ENCODE peak calls at places on chromosomes 11 and 22, in five cellular contexts. J is Peyer's patch, E is A549, Q is nephron progenitor cell, C is fibroblast of the aortic adventitia. R is an unnamed sample.

GRCh38 chr11:76660533-76661305 is 9.8 kb downstream of the LRRC32 start:
- DNase-seq in J (peak), E (no peak), Q (no peak), C (no peak), R (no peak)

GRCh38 chr11:27187075-27187847 is 146.6 kb downstream of the BBOX1 start:
- DNase-seq in J (no peak), E (no peak), Q (no peak), C (no peak), R (no peak)

GRCh38 chr11:10233581-10233980 is 60.4 kb downstream of the SBF2 start:
- DNase-seq in J (no peak), E (no peak), Q (no peak), C (peak), R (no peak)

GRCh38 chr11:40170076-40170475 is 1289.4 kb downstream of the LRRC4C start:
- DNase-seq in J (no peak), E (no peak), Q (no peak), C (no peak), R (no peak)

GRCh38 chr11:35617687-35618496 is at the start of gene FJX1:
- DNase-seq in J (peak), E (peak), Q (peak), C (peak), R (peak)

GRCh38 chr11:116176484-116177005 is 596.2 kb downstream of the BUD13 start:
- DNase-seq in J (no peak), E (no peak), Q (no peak), C (no peak), R (no peak)

GRCh38 chr22:33564683-33565082 is 355.6 kb downstream of the LARGE1 start:
- DNase-seq in J (no peak), E (no peak), Q (no peak), C (no peak), R (no peak)

GRCh38 chr11:120327311-120327710 is 2.2 kb downstream of the TLCD5 start:
- DNase-seq in J (no peak), E (no peak), Q (no peak), C (no peak), R (no peak)

GRCh38 chr11:112871909-112872511 is 89.2 kb upstream of the NCAM1 start:
- DNase-seq in J (no peak), E (no peak), Q (no peak), C (no peak), R (no peak)

GRCh38 chr11:102666331-102666957 is 39.1 kb downstream of the MMP27 start:
- DNase-seq in J (peak), E (peak), Q (peak), C (peak), R (no peak)

GRCh38 chr11:22433066-22433450 is 94.9 kb downstream of the SLC17A6 start:
- DNase-seq in J (no peak), E (no peak), Q (no peak), C (no peak), R (no peak)

GRCh38 chr11:4466168-4466891 is 16.1 kb upstream of the OR52K1 start:
- DNase-seq in J (no peak), E (no peak), Q (no peak), C (no peak), R (no peak)

GRCh38 chr11:59426361-59427067 is at the start of gene OR5A2:
- DNase-seq in J (no peak), E (no peak), Q (no peak), C (no peak), R (no peak)

GRCh38 chr11:12432507-12432906 is 55.1 kb downstream of the PARVA start:
- DNase-seq in J (no peak), E (no peak), Q (no peak), C (no peak), R (no peak)

GRCh38 chr11:64864473-64865285 is 13.7 kb downstream of the EHD1 start:
- DNase-seq in J (peak), E (no peak), Q (no peak), C (peak), R (no peak)

GRCh38 chr22:17130199-17130598 is 9.0 kb upstream of the TMEM121B start:
- DNase-seq in J (no peak), E (no peak), Q (no peak), C (no peak), R (no peak)

DNA sequence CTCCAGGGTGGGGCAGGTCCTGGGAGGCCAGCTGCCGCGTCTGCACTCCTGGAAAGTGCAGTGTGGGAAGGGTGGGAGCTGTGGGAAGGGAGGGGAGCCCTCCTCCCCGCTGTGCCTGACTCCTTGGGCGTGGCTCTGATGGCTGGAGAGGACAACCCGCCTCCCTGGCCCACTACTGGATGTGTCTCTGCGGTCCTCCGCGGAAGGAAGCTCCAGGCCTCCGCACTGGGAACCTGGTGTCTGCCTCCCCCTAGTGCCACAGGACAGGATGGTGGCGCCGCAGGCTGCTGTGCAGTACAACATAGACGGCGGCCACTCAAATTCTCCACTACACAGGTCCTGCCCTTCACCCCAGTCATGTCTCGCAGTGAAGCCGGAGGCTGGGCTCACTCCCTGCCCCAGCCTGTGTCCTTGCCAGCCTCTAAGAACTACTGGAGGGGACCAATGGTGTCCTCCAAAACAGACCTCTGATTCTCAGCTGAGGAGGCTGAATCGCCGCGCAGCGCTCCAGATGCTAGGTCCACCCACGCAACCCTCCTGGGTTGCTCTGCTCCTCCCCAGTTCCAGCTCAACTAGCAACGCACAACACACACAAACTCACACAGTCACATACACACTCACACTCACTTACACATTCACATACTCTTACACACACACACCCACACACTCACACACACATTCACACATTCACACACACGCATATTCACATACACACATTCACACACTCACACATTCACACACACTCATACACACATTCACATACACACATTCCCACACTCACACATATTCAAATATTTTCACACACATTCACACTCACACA is 12.4 kb upstream of the DSCAML1 start:
- DNase-seq in J (peak), E (peak), Q (peak), C (peak), R (peak)
- TF ChIP-seq CTCF in J (peak), E (peak), Q (peak), C (peak), R (peak)

GRCh38 chr22:19943665-19944026 is 2.0 kb upstream of the TXNRD2 start:
- DNase-seq in J (no peak), E (peak), Q (no peak), C (peak), R (no peak)
- TF ChIP-seq CTCF in J (no peak), E (no peak), Q (no peak), C (peak), R (no peak)

GRCh38 chr11:126265801-126266200 is 2.9 kb downstream of the SRPRA start:
- DNase-seq in J (no peak), E (peak), Q (no peak), C (no peak), R (no peak)
- TF ChIP-seq CTCF in J (peak), E (no peak), Q (no peak), C (no peak), R (no peak)

GRCh38 chr22:39927544-39927943 is 26.7 kb downstream of the GRAP2 start:
- DNase-seq in J (no peak), E (no peak), Q (no peak), C (no peak), R (no peak)
- TF ChIP-seq CTCF in J (no peak), E (no peak), Q (peak), C (peak), R (no peak)

GRCh38 chr22:36386351-36386899 is 1.3 kb downstream of the MYH9 start:
- DNase-seq in J (peak), E (no peak), Q (peak), C (peak), R (no peak)
- TF ChIP-seq CTCF in J (no peak), E (no peak), Q (no peak), C (no peak), R (no peak)

GRCh38 chr11:75579841-75580240 is 17.8 kb downstream of the SERPINH1 start:
- DNase-seq in J (no peak), E (no peak), Q (no peak), C (no peak), R (no peak)

GRCh38 chr11:75583710-75584658 is 21.9 kb downstream of the SERPINH1 start:
- DNase-seq in J (peak), E (no peak), Q (peak), C (peak), R (peak)

GRCh38 chr11:75582461-75582934 is 20.4 kb downstream of the SERPINH1 start:
- DNase-seq in J (no peak), E (no peak), Q (no peak), C (no peak), R (no peak)

GRCh38 chr11:75585271-75585670 is 23.2 kb downstream of the SERPINH1 start:
- DNase-seq in J (no peak), E (no peak), Q (no peak), C (no peak), R (no peak)

DNA sequence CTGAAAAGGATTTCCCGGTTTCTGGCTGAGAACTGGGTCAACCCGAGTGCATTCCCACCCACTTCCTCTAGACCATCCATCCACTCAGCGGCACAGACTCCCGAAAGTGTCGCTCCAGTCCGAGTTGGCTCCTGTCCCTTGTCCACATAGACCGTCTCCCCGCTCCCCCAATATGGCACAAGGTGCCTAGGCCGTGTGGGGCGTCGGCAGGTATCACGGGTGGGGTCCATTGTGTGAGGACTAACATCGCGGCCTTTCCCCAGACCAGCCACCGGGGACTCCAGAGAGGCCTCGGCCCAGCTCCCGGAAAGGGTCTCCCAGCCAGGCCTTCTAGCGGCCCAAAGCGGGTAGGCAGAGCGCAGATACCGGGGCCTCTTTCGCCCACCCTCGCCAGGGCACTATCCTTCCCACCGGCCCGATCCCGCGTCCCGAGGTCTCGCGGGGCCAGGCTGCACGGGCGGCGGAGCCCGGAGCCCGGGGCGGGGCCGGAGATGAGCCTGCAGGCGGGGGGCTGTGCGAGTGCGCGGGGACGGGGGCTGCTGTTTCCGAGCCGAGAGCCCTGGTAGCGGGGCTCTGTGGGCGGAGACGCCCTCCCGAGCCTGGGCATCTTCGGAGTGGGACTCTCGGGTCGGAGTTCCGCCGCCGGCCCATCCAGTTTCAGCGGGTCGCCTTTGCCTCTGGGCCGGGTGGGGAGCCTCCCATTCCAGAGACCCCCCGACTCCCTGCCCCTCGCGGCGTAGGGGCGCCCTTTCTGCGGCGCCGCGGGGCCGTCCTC is 21.1 kb downstream of the SERPINH1 start:
- DNase-seq in J (peak), E (peak), Q (peak), C (peak), R (peak)
- TF ChIP-seq CTCF in J (peak), E (peak), Q (peak), C (peak), R (no peak)

GRCh38 chr11:111308140-111308539 is 9.8 kb downstream of the POU2AF3 start:
- DNase-seq in J (peak), E (peak), Q (no peak), C (no peak), R (no peak)

GRCh38 chr11:111305871-111306270 is 7.5 kb downstream of the POU2AF3 start:
- DNase-seq in J (no peak), E (no peak), Q (no peak), C (no peak), R (no peak)

GRCh38 chr11:111306321-111306720 is 8.0 kb downstream of the POU2AF3 start:
- DNase-seq in J (no peak), E (no peak), Q (no peak), C (no peak), R (no peak)

GRCh38 chr11:111309516-111309915 is 11.2 kb downstream of the POU2AF3 start:
- DNase-seq in J (no peak), E (no peak), Q (no peak), C (no peak), R (no peak)

DNA sequence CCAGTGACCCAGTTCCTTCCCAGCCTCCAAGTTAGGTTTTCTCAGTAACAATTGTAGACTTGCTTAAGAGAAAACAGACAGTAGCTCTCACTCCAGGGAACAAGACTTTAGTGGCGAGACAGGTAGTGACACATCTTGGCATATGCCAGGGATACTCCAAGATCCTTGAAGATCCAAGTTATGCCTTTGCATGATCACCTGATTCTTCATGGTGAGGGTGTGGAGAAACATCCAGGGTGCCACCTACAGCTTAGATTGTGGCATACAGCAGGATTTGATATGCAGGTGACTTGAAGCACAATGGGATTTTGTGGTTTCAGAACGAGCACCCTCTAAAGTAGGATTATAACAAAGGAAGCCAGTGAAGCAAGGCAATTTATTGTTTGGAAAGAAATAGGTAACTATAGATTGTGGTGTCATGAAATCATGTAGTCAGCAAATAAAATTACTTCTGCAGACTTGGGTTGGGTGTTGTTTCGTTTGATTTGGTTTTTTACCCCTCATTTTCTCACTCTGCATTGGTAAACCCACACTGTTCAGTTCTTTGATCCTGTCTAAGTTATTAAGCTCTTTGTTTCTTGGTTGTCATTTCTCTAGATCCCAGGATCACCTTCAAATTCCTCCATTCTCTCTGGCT is 9.2 kb downstream of the POU2AF3 start:
- DNase-seq in J (no peak), E (no peak), Q (no peak), C (no peak), R (no peak)
- TF ChIP-seq CTCF in J (peak), E (no peak), Q (no peak), C (no peak), R (no peak)

GRCh38 chr11:122659676-122660571 is 4.4 kb downstream of the UBASH3B start:
- DNase-seq in J (no peak), E (no peak), Q (no peak), C (no peak), R (no peak)

GRCh38 chr11:122653911-122654310 is 1.6 kb upstream of the UBASH3B start:
- DNase-seq in J (no peak), E (no peak), Q (no peak), C (peak), R (no peak)

GRCh38 chr11:122655527-122656072 is at the start of gene UBASH3B:
- DNase-seq in J (peak), E (peak), Q (peak), C (peak), R (peak)

GRCh38 chr11:122656073-122656630 is 630 bp downstream of the UBASH3B start:
- DNase-seq in J (peak), E (peak), Q (peak), C (no peak), R (no peak)

GRCh38 chr11:122656631-122657101 is 1.1 kb downstream of the UBASH3B start:
- DNase-seq in J (peak), E (peak), Q (peak), C (peak), R (no peak)
- TF ChIP-seq CTCF in J (no peak), E (no peak), Q (no peak), C (no peak), R (no peak)